ENCODE peak calls at places on chromosomes 2 and 18, in five cellular contexts. R, K, E, Y and H are unnamed samples.

GRCh38 chr2:130336150-130336876 is 6.4 kb upstream of the IMP4 start:
- DNase-seq in R (no peak), K (no peak), E (peak; percentile 15), Y (no peak), H (no peak)

GRCh38 chr2:235238537-235238936 is 255.3 kb upstream of the AGAP1 start:
- DNase-seq in R (no peak), K (no peak), E (no peak), Y (no peak), H (no peak)

GRCh38 chr18:36399055-36399454 is 101.5 kb downstream of the FHOD3 start:
- DNase-seq in R (no peak), K (no peak), E (no peak), Y (no peak), H (no peak)

GRCh38 chr2:19214682-19215391 is 143.6 kb downstream of the OSR1 start:
- DNase-seq in R (no peak), K (no peak), E (no peak), Y (no peak), H (no peak)

GRCh38 chr2:203201426-203201825 is 37.4 kb upstream of the CYP20A1 start:
- DNase-seq in R (no peak), K (no peak), E (no peak), Y (no peak), H (no peak)

GRCh38 chr2:69456950-69457445 is 19.8 kb upstream of the NFU1 start:
- DNase-seq in R (no peak), K (no peak), E (no peak), Y (no peak), H (no peak)

GRCh38 chr2:207883002-207883780 is 113.5 kb upstream of the FZD5 start:
- DNase-seq in R (peak; percentile 18), K (no peak), E (no peak), Y (peak; percentile 18), H (no peak)

GRCh38 chr2:82340578-82341053 is 2036.1 kb upstream of the LRRTM1 start:
- DNase-seq in R (no peak), K (no peak), E (no peak), Y (no peak), H (no peak)

GRCh38 chr2:232432598-232433184 is 23.3 kb upstream of the ALPI start:
- DNase-seq in R (no peak), K (no peak), E (peak; percentile 8), Y (no peak), H (no peak)

GRCh38 chr2:178776725-178777124 is 30.5 kb downstream of the TTN start:
- DNase-seq in R (no peak), K (no peak), E (no peak), Y (no peak), H (no peak)

GRCh38 chr2:221109552-221109951 is 462.6 kb downstream of the EPHA4 start:
- DNase-seq in R (no peak), K (no peak), E (no peak), Y (no peak), H (no peak)

GRCh38 chr2:112579280-112579679 is 5.1 kb upstream of the CHCHD5 start:
- DNase-seq in R (no peak), K (no peak), E (no peak), Y (no peak), H (no peak)

GRCh38 chr2:68216454-68217310 is 35.6 kb downstream of the PPP3R1 start:
- DNase-seq in R (no peak), K (no peak), E (no peak), Y (no peak), H (no peak)

GRCh38 chr2:201261471-201261870 is 1.1 kb downstream of the CASP8 start:
- DNase-seq in R (no peak), K (peak; percentile 54), E (no peak), Y (no peak), H (no peak)

GRCh38 chr2:10328667-10329583 is 26.2 kb downstream of the HPCAL1 start:
- DNase-seq in R (no peak), K (no peak), E (no peak), Y (no peak), H (no peak)

GRCh38 chr18:44828080-44828479 is 147.4 kb downstream of the SETBP1 start:
- DNase-seq in R (no peak), K (no peak), E (peak; percentile 28), Y (no peak), H (no peak)

GRCh38 chr2:39492095-39492590 is 55.1 kb upstream of the MAP4K3 start:
- DNase-seq in R (peak; percentile 84), K (no peak), E (peak; percentile 29), Y (peak; percentile 82), H (no peak)

GRCh38 chr2:9971105-9971818 is 19.8 kb downstream of the GRHL1 start:
- DNase-seq in R (no peak), K (no peak), E (no peak), Y (no peak), H (no peak)

GRCh38 chr2:144249035-144249637 is 270.8 kb downstream of the ZEB2 start:
- DNase-seq in R (no peak), K (no peak), E (no peak), Y (no peak), H (no peak)